ENCODE peak calls at places on chromosomes 7 and 10, in five cellular contexts. P is GM12865; T is stimulated activated CD4-positive, alpha-beta T cell treated with anti-CD3 and anti-CD28 coated beads, Interleukin-1b, Interleukin-23, amount 100 ng/mL, for 4 hours; H is NCI-H460; B is HEK293T. F is an unnamed sample.

GRCh38 chr10:42755591-42756093 is 27.0 kb upstream of the BMS1 start:
- DNase-seq in T (no peak), B (no peak), P (no peak), H (no peak), F (no peak)

GRCh38 chr7:151181011-151181431 is 6.0 kb downstream of the ASB10 start:
- DNase-seq in B (no peak), H (no peak), T (no peak), P (no peak), F (no peak)

GRCh38 chr7:77473240-77474005 is 57.3 kb upstream of the GSAP start:
- DNase-seq in P (no peak), B (no peak), H (no peak), T (no peak), F (no peak)

GRCh38 chr7:26399309-26399610 is 107.6 kb downstream of the SNX10 start:
- DNase-seq in T (no peak), H (no peak), P (no peak), B (no peak), F (no peak)

GRCh38 chr7:134153493-134154093 is 26.5 kb downstream of the LRGUK start:
- DNase-seq in T (no peak), B (no peak), H (no peak), P (no peak), F (no peak)

GRCh38 chr10:96384471-96384870 is 25.7 kb upstream of the OPALIN start:
- DNase-seq in H (no peak), B (no peak), P (no peak), T (no peak), F (no peak)

GRCh38 chr7:151076863-151077704 is 3.5 kb downstream of the FASTK start:
- DNase-seq in B (peak), T (no peak), H (no peak), P (no peak), F (no peak)

GRCh38 chr10:80199828-80200227 is 5.5 kb downstream of the ANXA11 start:
- DNase-seq in T (no peak), H (no peak), P (no peak), B (no peak), F (no peak)

GRCh38 chr10:19816420-19817250 is at the start of gene PLXDC2:
- DNase-seq in P (peak), B (peak), H (no peak), T (no peak), F (no peak)

GRCh38 chr10:6788191-6788590 is 208.1 kb upstream of the PRKCQ start:
- DNase-seq in T (no peak), H (no peak), B (no peak), P (no peak), F (no peak)

GRCh38 chr10:77915299-77916105 is 11.1 kb downstream of the DLG5 start:
- DNase-seq in H (no peak), B (no peak), P (no peak), T (no peak), F (no peak)

GRCh38 chr7:157873664-157874063 is 536.9 kb downstream of the DNAJB6 start:
- DNase-seq in B (no peak), H (no peak), T (no peak), P (no peak), F (no peak)

GRCh38 chr10:94403034-94403822 is 887 bp downstream of the TBC1D12 start:
- DNase-seq in H (peak), P (peak), T (no peak), B (peak), F (no peak)

GRCh38 chr10:93468532-93469213 is 13.5 kb downstream of the MYOF start:
- DNase-seq in P (no peak), B (no peak), H (peak), T (no peak), F (no peak)

GRCh38 chr7:133593561-133593960 is 340.7 kb downstream of the EXOC4 start:
- DNase-seq in T (no peak), H (no peak), B (no peak), P (no peak), F (no peak)

GRCh38 chr10:646118-646524 is 43.3 kb downstream of the DIP2C start:
- DNase-seq in P (no peak), T (no peak), H (no peak), B (no peak), F (no peak)

GRCh38 chr10:110944997-110945396 is 25.6 kb downstream of the SHOC2 start:
- DNase-seq in B (no peak), H (no peak), T (no peak), P (no peak), F (no peak)

GRCh38 chr7:24843821-24844449 is 86.7 kb upstream of the GSDME start:
- DNase-seq in P (no peak), B (no peak), H (no peak), T (no peak), F (no peak)